ENCODE peak calls at places on chromosome X, in five cellular contexts. Q, T, V, M and D are unnamed samples.

GRCh38 chrX:73855546-73855945 is 292.5 kb downstream of the CHIC1 start:
- DNase-seq in Q (peak), T (peak), V (peak), M (no peak), D (no peak)

GRCh38 chrX:1593286-1594271 is 2.2 kb downstream of the AKAP17A start:
- DNase-seq in V (no peak), M (no peak), Q (no peak), T (no peak), D (no peak)

GRCh38 chrX:109995155-109995554 is 7.8 kb upstream of the TMEM164 start:
- DNase-seq in T (no peak), Q (no peak), V (no peak), M (no peak), D (no peak)

GRCh38 chrX:13007519-13008188 is 32.7 kb downstream of the TMSB4X start:
- DNase-seq in V (no peak), T (no peak), Q (no peak), M (no peak), D (no peak)

GRCh38 chrX:21963736-21964135 is 23.2 kb downstream of the SMS start:
- DNase-seq in M (no peak), V (no peak), T (no peak), Q (no peak), D (no peak)

GRCh38 chrX:53047228-53047627 is 1.4 kb upstream of the GPR173 start:
- DNase-seq in M (no peak), T (no peak), Q (peak), V (no peak), D (no peak)

GRCh38 chrX:119218198-119218597 is 17.9 kb upstream of the PGRMC1 start:
- DNase-seq in V (peak), M (no peak), T (no peak), Q (peak), D (no peak)

GRCh38 chrX:100447563-100448397 is 37.7 kb upstream of the PCDH19 start:
- DNase-seq in V (peak), Q (peak), T (no peak), M (peak), D (peak)

GRCh38 chrX:103831342-103831802 is 685 bp downstream of the RAB9B start:
- DNase-seq in V (peak), T (no peak), M (no peak), Q (peak), D (no peak)

GRCh38 chrX:17859609-17860178 is 1.4 kb downstream of the RAI2 start:
- DNase-seq in V (no peak), Q (peak), M (no peak), T (no peak), D (no peak)

GRCh38 chrX:80817002-80817401 is 7.3 kb upstream of the BRWD3 start:
- DNase-seq in V (no peak), Q (no peak), T (no peak), M (no peak), D (no peak)

GRCh38 chrX:125378205-125378604 is 58.5 kb downstream of the TEX13C start:
- DNase-seq in V (peak), M (no peak), T (no peak), Q (no peak), D (no peak)

GRCh38 chrX:125387945-125388344 is 68.3 kb downstream of the TEX13C start:
- DNase-seq in V (no peak), M (no peak), Q (no peak), T (no peak), D (no peak)

GRCh38 chrX:125384843-125385242 is 65.2 kb downstream of the TEX13C start:
- DNase-seq in Q (no peak), M (no peak), V (no peak), T (no peak), D (no peak)

GRCh38 chrX:125382889-125383288 is 63.2 kb downstream of the TEX13C start:
- DNase-seq in T (no peak), M (no peak), Q (no peak), V (no peak), D (no peak)

GRCh38 chrX:125382148-125382628 is 62.5 kb downstream of the TEX13C start:
- DNase-seq in Q (no peak), M (no peak), V (no peak), T (no peak), D (no peak)
- TF ChIP-seq POLR2AphosphoS5 in Q (no peak), M (no peak), V (no peak), T (no peak), D (no peak)

GRCh38 chrX:10617964-10618342 is 2.4 kb downstream of the MID1 start:
- DNase-seq in M (no peak), Q (peak), T (no peak), V (no peak), D (no peak)

GRCh38 chrX:10619311-10620015 is 922 bp downstream of the MID1 start:
- DNase-seq in T (no peak), Q (peak), M (no peak), V (no peak), D (no peak)

GRCh38 chrX:10620121-10620699 is at the start of gene MID1:
- DNase-seq in Q (peak), T (no peak), V (no peak), M (no peak), D (no peak)

GRCh38 chrX:10618911-10619310 is 1.5 kb downstream of the MID1 start:
- DNase-seq in Q (no peak), V (no peak), M (no peak), T (no peak), D (no peak)

DNA sequence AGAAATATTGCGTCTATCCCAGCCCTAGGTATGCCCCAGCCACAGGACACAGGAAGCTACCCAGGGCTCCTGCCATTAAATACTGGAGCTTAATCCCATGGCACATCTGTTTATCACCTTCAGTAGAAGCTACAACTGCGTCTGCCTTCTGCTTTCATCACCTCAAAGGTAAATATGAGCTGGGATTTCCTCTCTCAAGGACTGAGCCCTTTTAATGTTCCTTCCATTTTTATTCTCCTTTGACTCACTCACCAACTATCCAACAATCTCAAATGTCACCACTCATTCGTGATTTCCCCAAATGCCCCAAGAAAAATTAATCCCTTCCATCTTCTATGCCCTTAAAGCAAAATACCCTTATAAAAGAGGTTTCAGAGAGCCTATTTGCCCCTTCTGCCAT is 1.8 kb upstream of the MID1 start:
- DNase-seq in V (no peak), Q (no peak), M (no peak), T (no peak), D (no peak)
- TF ChIP-seq TAF1 in V (no peak), Q (no peak), M (no peak), T (no peak), D (no peak)

GRCh38 chrX:153794018-153794896 is at the start of the genes IDH3G and SSR4:
- DNase-seq in M (peak), V (peak), T (peak), Q (peak), D (peak)
- TF ChIP-seq POLR2AphosphoS5 in M (peak), V (peak), T (peak), Q (peak), D (peak)

GRCh38 chrX:136784231-136784630 is 3.5 kb upstream of the ARHGEF6 start:
- DNase-seq in Q (no peak), M (no peak), V (no peak), T (no peak), D (no peak)
- TF ChIP-seq TAF1 in Q (no peak), M (no peak), V (no peak), T (no peak), D (no peak)

GRCh38 chrX:130097507-130098201 is 12.6 kb downstream of the ELF4 start:
- DNase-seq in Q (peak), V (no peak), T (peak), M (no peak), D (no peak)
- TF ChIP-seq POLR2AphosphoS5 in Q (no peak), V (no peak), T (no peak), M (no peak), D (no peak)

DNA sequence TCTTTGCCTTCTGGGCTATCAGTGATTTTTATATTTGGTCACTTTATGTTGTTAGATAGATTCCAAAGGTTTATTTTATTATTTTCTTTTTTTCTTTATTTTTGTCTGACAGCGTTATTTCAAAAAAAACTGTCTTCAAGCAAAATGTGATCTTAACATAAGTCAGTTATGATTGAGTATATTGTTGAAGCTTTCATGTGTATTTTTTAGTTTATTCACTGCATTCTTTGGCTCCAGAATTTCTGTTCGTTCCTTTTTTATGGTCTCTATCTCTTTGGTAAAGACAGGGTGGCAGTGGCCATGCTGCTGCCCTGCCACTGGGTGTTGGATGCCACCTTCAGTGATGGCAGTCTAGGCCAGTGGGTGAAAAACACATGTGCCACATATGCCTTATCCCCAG is at the start of gene MAGEC3:
- DNase-seq in V (no peak), M (no peak), Q (no peak), T (no peak), D (no peak)
- TF ChIP-seq TAF1 in V (no peak), M (no peak), Q (no peak), T (no peak), D (no peak)

GRCh38 chrX:46308106-46308505 is 237.1 kb downstream of the ZNF674 start:
- DNase-seq in V (no peak), T (no peak), M (no peak), Q (no peak), D (no peak)

GRCh38 chrX:46311581-46312120 is 233.6 kb downstream of the ZNF674 start:
- DNase-seq in M (no peak), T (no peak), Q (no peak), V (no peak), D (no peak)

GRCh38 chrX:46306103-46306502 is 239.1 kb downstream of the ZNF674 start:
- DNase-seq in V (no peak), Q (no peak), M (no peak), T (no peak), D (no peak)

GRCh38 chrX:46305431-46305830 is 239.8 kb downstream of the ZNF674 start:
- DNase-seq in M (no peak), V (no peak), Q (no peak), T (no peak), D (no peak)

DNA sequence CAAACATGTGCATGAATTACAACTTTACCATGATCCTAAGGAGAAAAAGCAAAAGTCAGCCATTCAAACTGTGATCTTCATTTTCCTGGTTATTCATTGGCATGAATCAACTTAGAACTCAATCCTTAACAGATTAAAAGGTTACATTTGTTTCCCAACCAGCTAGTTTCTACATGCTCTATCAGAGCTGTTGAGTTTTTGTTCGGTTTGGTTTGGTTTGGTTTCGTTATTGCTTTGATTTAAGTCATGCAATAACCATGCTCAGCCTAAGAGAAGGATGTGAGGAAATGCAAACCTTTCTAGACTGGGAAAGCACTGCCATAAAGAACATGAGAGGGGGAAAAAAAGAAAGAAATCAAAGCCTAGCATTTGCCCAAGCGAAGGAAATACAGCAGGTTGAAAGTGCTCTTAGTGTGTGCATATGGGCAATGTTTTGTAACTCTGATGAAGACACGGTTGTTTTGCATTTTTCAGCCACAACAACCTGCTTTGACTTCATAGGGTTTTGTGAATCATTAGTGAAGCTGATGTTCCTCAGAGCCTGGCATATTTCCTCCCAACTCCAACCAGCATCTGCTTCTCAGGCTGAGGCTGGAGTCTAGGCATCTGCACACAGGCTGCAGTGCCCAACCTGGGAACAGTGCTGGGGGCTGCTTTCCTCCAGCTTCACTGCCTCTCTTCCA is 234.3 kb downstream of the ZNF674 start:
- DNase-seq in Q (no peak), M (no peak), V (no peak), T (no peak), D (no peak)
- TF ChIP-seq POLR2AphosphoS5 in Q (no peak), M (no peak), V (no peak), T (no peak), D (no peak)

GRCh38 chrX:19592952-19593351 is 77.6 kb upstream of the MAP3K15 start:
- DNase-seq in Q (no peak), T (no peak), M (no peak), V (no peak), D (no peak)

GRCh38 chrX:19595036-19595435 is 79.7 kb upstream of the MAP3K15 start:
- DNase-seq in Q (peak), M (no peak), V (no peak), T (no peak), D (no peak)

GRCh38 chrX:19599253-19599652 is 83.9 kb upstream of the MAP3K15 start:
- DNase-seq in M (no peak), V (no peak), Q (no peak), T (no peak), D (no peak)

GRCh38 chrX:19589105-19589504 is 73.8 kb upstream of the MAP3K15 start:
- DNase-seq in V (no peak), T (no peak), M (no peak), Q (no peak), D (no peak)

GRCh38 chrX:19593684-19594083 is 78.4 kb upstream of the MAP3K15 start:
- DNase-seq in Q (peak), V (peak), M (peak), T (peak), D (no peak)
- TF ChIP-seq TAF1 in Q (no peak), V (no peak), M (no peak), T (no peak), D (no peak)

DNA sequence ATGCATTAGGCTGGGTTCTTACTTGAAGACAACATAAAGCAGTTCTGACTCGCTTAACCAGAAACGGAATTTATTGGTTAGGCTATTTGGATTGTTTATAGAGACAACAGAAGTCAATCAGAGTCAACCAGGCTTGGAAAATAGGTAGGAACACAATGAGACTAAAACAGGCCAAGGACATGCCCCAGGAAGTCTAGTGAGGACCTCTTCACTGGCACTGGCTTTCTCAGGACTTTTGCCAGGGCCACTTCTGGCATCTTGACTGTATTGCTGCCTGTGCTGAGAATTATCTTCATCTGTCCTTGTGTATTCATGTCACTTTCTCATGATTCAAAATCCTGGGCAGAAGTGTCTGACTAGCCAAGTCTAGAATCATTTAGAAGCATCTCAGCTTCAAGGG is 19.6 kb downstream of the PGAM4 start:
- DNase-seq in T (no peak), M (no peak), V (no peak), Q (no peak), D (no peak)
- TF ChIP-seq POLR2AphosphoS5 in T (no peak), M (no peak), V (no peak), Q (no peak), D (no peak)